ENCODE peak calls at places on chromosomes 11 and 22, in nine cellular contexts. K, J, I, G, E, W, Q, L and P are unnamed samples.

GRCh38 chr22:30459206-30460052 is 12.4 kb downstream of the SEC14L3 start:
- DNase-seq in K (no peak), I (peak), G (no peak), J (no peak), L (no peak), W (no peak), E (no peak), Q (no peak), P (no peak)

GRCh38 chr11:132620423-132620822 is 911.9 kb downstream of the OPCML start:
- DNase-seq in Q (no peak), K (no peak), I (no peak), G (no peak), J (no peak), L (no peak), E (no peak), W (no peak), P (no peak)

GRCh38 chr11:125313271-125314222 is 149.0 kb downstream of the PKNOX2 start:
- DNase-seq in K (no peak), L (no peak), I (no peak), J (no peak), E (no peak), G (no peak), Q (no peak), W (no peak), P (no peak)

GRCh38 chr11:109644158-109644557 is 222.2 kb downstream of the C11orf87 start:
- DNase-seq in J (peak), I (peak), W (no peak), K (no peak), L (no peak), G (no peak), E (no peak), Q (peak), P (no peak)

GRCh38 chr11:110198031-110198729 is 98.2 kb downstream of the RDX start:
- DNase-seq in L (no peak), J (no peak), W (no peak), E (no peak), K (no peak), I (peak), Q (no peak), G (no peak), P (no peak)

GRCh38 chr11:66868726-66869291 is 11.9 kb downstream of the LRFN4 start:
- DNase-seq in K (peak), Q (no peak), G (peak), E (no peak), I (peak), J (no peak), L (no peak), W (no peak), P (peak)

GRCh38 chr11:44427432-44427831 is 117.5 kb upstream of the ALX4 start:
- DNase-seq in J (no peak), E (no peak), Q (no peak), W (no peak), L (no peak), G (no peak), I (peak), K (no peak), P (no peak)

GRCh38 chr11:33701302-33701701 is 676 bp upstream of the C11orf91 start:
- DNase-seq in Q (no peak), W (no peak), G (no peak), E (no peak), L (peak), I (peak), K (no peak), J (no peak), P (no peak)

GRCh38 chr11:64863381-64864060 is 14.9 kb downstream of the EHD1 start:
- DNase-seq in K (no peak), J (peak), I (no peak), G (no peak), L (no peak), E (no peak), Q (no peak), W (no peak), P (no peak)

DNA sequence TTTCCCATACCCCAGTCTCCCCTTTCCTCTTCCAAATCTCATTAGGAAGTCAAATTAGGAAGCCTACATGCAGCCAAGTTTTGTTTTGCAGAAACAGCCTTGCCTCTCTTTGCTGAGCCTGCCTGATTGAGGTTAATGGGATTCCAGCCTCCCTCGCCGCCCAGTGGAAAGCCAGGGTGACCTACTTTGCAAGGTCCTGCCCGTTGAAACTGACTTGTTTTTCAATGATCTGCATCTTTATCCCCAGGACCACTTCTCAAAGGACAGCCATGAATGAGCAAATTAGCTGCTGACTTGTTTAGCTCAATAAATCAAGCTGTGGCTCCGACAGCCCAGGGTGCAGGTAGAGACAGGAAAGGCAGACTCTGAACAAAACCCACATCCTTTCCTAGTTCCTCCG is 110.4 kb downstream of the RRAS2 start:
- DNase-seq in E (no peak), J (no peak), I (no peak), K (no peak), Q (no peak), L (no peak), W (no peak), G (no peak), P (no peak)
- TF ChIP-seq CTCF in E (peak), J (peak), I (no peak), K (no peak), Q (no peak), L (peak), W (peak), G (no peak), P (no peak)

GRCh38 chr22:19818264-19819208 is 36.1 kb downstream of the GNB1L start:
- DNase-seq in I (no peak), K (no peak), W (no peak), E (no peak), G (no peak), Q (no peak), L (no peak), J (no peak), P (peak)

GRCh38 chr22:19817561-19818263 is 37.0 kb downstream of the GNB1L start:
- DNase-seq in Q (no peak), E (no peak), J (no peak), W (no peak), K (no peak), L (no peak), I (no peak), G (no peak), P (no peak)

GRCh38 chr22:19819911-19820879 is 34.5 kb downstream of the GNB1L start:
- DNase-seq in G (no peak), I (no peak), E (no peak), Q (no peak), W (no peak), J (no peak), K (no peak), L (no peak), P (peak)

GRCh38 chr22:19820880-19821522 is 33.7 kb downstream of the GNB1L start:
- DNase-seq in G (no peak), J (no peak), W (no peak), K (no peak), Q (no peak), L (no peak), E (no peak), I (no peak), P (peak)

GRCh38 chr22:19819209-19819910 is 35.3 kb downstream of the GNB1L start:
- DNase-seq in Q (no peak), I (no peak), W (no peak), E (no peak), G (no peak), J (no peak), K (no peak), L (no peak), P (peak)
- TF ChIP-seq CTCF in Q (no peak), I (no peak), W (no peak), E (no peak), G (no peak), J (no peak), K (no peak), L (no peak), P (no peak)

GRCh38 chr22:16776088-16776487 is 49.1 kb downstream of the XKR3 start:
- DNase-seq in J (no peak), L (no peak), I (no peak), G (no peak), Q (no peak), K (no peak), E (no peak), W (no peak), P (no peak)

GRCh38 chr22:16777284-16777924 is 47.8 kb downstream of the XKR3 start:
- DNase-seq in K (no peak), J (no peak), I (no peak), E (no peak), L (no peak), G (no peak), Q (no peak), W (no peak), P (no peak)

GRCh38 chr22:16774911-16775529 is 50.2 kb downstream of the XKR3 start:
- DNase-seq in I (no peak), Q (no peak), G (no peak), K (no peak), L (no peak), J (no peak), W (no peak), E (no peak), P (no peak)
- TF ChIP-seq CTCF in I (no peak), Q (no peak), G (no peak), K (no peak), L (no peak), J (no peak), W (no peak), E (no peak), P (no peak)

DNA sequence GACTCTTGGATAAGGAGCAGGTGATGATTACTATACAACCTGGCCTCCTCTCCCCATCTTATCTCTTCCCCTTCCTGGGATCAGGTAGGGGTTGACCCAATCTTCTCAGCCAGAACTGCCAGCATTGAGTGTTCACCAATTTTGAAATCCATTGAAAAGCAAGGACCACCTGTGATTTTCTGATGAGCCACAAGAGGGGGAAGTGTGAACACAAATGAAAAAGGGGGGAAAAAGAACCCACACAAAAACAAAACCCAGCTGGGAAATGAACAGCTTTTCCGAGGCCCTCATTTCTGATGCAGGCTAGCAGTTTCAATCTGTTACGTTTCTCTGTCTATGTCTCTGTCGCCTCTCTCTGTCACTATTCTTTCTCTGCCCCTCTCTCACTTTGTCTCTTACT is 161.9 kb downstream of the INSC start:
- DNase-seq in L (no peak), Q (no peak), W (no peak), G (no peak), E (no peak), J (no peak), I (no peak), K (no peak), P (no peak)
- TF ChIP-seq CTCF in L (peak), Q (peak), W (peak), G (no peak), E (peak), J (peak), I (no peak), K (no peak), P (no peak)

GRCh38 chr22:48044484-48045060 is 1282.1 kb downstream of the TBC1D22A start:
- DNase-seq in W (no peak), Q (no peak), J (no peak), K (no peak), E (no peak), I (no peak), G (no peak), L (no peak), P (no peak)
- TF ChIP-seq CTCF in W (no peak), Q (no peak), J (no peak), K (no peak), E (no peak), I (no peak), G (no peak), L (no peak), P (no peak)